ENCODE peak calls at places on chromosome 17, in four cellular contexts. One of them, this sample, is unnamed.

GRCh38 chr17:13429201-13429600 is 172.5 kb downstream of the HS3ST3A1 start:
- DNase-seq in progenitor cell of endocrine pancreas: no peak
- DNase-seq in H54: peak; percentile 63
- DNase-seq in H7: no peak
- DNase-seq in this sample: peak; percentile 95

GRCh38 chr17:2736956-2737355 is 12.5 kb downstream of the CCDC92B start:
- DNase-seq in progenitor cell of endocrine pancreas: no peak
- DNase-seq in H54: no peak
- DNase-seq in H7: peak; percentile 69
- DNase-seq in this sample: no peak

GRCh38 chr17:67629963-67630320 is 87.8 kb upstream of the NOL11 start:
- DNase-seq in progenitor cell of endocrine pancreas: no peak
- DNase-seq in H7: peak; percentile 64
- DNase-seq in H54: no peak
- DNase-seq in this sample: peak; percentile 73

GRCh38 chr17:18977646-18978045 is 25.7 kb downstream of the SLC5A10 start:
- DNase-seq in H54: no peak
- DNase-seq in progenitor cell of endocrine pancreas: no peak
- DNase-seq in H7: no peak
- DNase-seq in this sample: no peak

GRCh38 chr17:82917656-82918345 is 78.0 kb upstream of the ZNF750 start:
- DNase-seq in H7: peak; percentile 93
- DNase-seq in H54: peak; percentile 33
- DNase-seq in progenitor cell of endocrine pancreas: no peak
- DNase-seq in this sample: peak; percentile 27

GRCh38 chr17:66720027-66720426 is 114.9 kb upstream of the CACNG5 start:
- DNase-seq in H7: no peak
- DNase-seq in progenitor cell of endocrine pancreas: no peak
- DNase-seq in H54: no peak
- DNase-seq in this sample: no peak

GRCh38 chr17:19338031-19338990 is 24.2 kb downstream of the B9D1 start:
- DNase-seq in H7: peak; percentile 91
- DNase-seq in progenitor cell of endocrine pancreas: peak; percentile 57
- DNase-seq in H54: no peak
- DNase-seq in this sample: no peak

GRCh38 chr17:45784583-45785372 is 658 bp downstream of the CRHR1 start:
- DNase-seq in H54: no peak
- DNase-seq in H7: peak; percentile 88
- DNase-seq in progenitor cell of endocrine pancreas: peak; percentile 48
- DNase-seq in this sample: no peak

GRCh38 chr17:64064331-64064730 is 43.9 kb upstream of the ICAM2 start:
- DNase-seq in H54: no peak
- DNase-seq in progenitor cell of endocrine pancreas: no peak
- DNase-seq in H7: no peak
- DNase-seq in this sample: no peak

GRCh38 chr17:29127840-29128239 is 52.4 kb downstream of the MYO18A start:
- DNase-seq in progenitor cell of endocrine pancreas: no peak
- DNase-seq in H54: no peak
- DNase-seq in H7: peak; percentile 69
- DNase-seq in this sample: no peak

GRCh38 chr17:75526555-75527270 is 1.2 kb downstream of the LLGL2 start:
- DNase-seq in H7: peak; percentile 69
- DNase-seq in H54: no peak
- DNase-seq in progenitor cell of endocrine pancreas: peak; percentile 37
- DNase-seq in this sample: no peak

GRCh38 chr17:78922876-78923498 is 2.2 kb downstream of the TIMP2 start:
- DNase-seq in H54: no peak
- DNase-seq in progenitor cell of endocrine pancreas: no peak
- DNase-seq in H7: no peak
- DNase-seq in this sample: no peak

GRCh38 chr17:46809110-46809571 is 9.4 kb downstream of the WNT3 start:
- DNase-seq in H7: peak; percentile 86
- DNase-seq in H54: peak; percentile 59
- DNase-seq in progenitor cell of endocrine pancreas: no peak
- DNase-seq in this sample: no peak

GRCh38 chr17:63475491-63476412 is 1.1 kb upstream of the ACE start:
- DNase-seq in progenitor cell of endocrine pancreas: no peak
- DNase-seq in H7: peak; percentile 76
- DNase-seq in H54: no peak
- DNase-seq in this sample: peak; percentile 25

GRCh38 chr17:11412653-11413052 is 171.6 kb downstream of the SHISA6 start:
- DNase-seq in progenitor cell of endocrine pancreas: no peak
- DNase-seq in H54: no peak
- DNase-seq in H7: no peak
- DNase-seq in this sample: no peak

GRCh38 chr17:8124350-8125195 is 667 bp upstream of the HES7 start:
- DNase-seq in H54: no peak
- DNase-seq in H7: no peak
- DNase-seq in progenitor cell of endocrine pancreas: no peak
- DNase-seq in this sample: no peak